ENCODE peak calls at places on chromosomes 12 and 14, in six cellular contexts. W, Z, K, S, Q and A are unnamed samples.
A peak's percentile ranks its signal among the peaks of the same experiment; 100 is the strongest.

GRCh38 chr12:124217508-124217981 is 77.3 kb upstream of the RFLNA start:
- DNase-seq in W (no peak), Z (no peak), K (no peak), S (no peak), Q (no peak), A (no peak)

GRCh38 chr12:46084666-46085631 is 94.6 kb upstream of the SCAF11 start:
- DNase-seq in W (no peak), Z (no peak), K (no peak), S (no peak), Q (no peak), A (no peak)

GRCh38 chr12:11771356-11771755 is 121.9 kb downstream of the ETV6 start:
- DNase-seq in W (no peak), Z (no peak), K (no peak), S (no peak), Q (no peak), A (no peak)

GRCh38 chr12:27274706-27275105 is 30.6 kb downstream of the STK38L start:
- DNase-seq in W (no peak), Z (no peak), K (no peak), S (no peak), Q (no peak), A (no peak)

GRCh38 chr12:60059180-60059579 is 463.4 kb downstream of the SLC16A7 start:
- DNase-seq in W (no peak), Z (no peak), K (no peak), S (no peak), Q (no peak), A (no peak)

GRCh38 chr14:83491091-83491490 is 1957.4 kb upstream of the SEL1L start:
- DNase-seq in W (no peak), Z (no peak), K (no peak), S (no peak), Q (no peak), A (no peak)

GRCh38 chr14:51581017-51581881 is 70.5 kb upstream of the FRMD6 start:
- DNase-seq in W (no peak), Z (no peak), K (no peak), S (no peak), Q (no peak), A (no peak)

GRCh38 chr12:30257614-30258013 is 438.1 kb downstream of the IPO8 start:
- DNase-seq in W (no peak), Z (no peak), K (no peak), S (no peak), Q (no peak), A (no peak)

GRCh38 chr14:49405291-49405690 is 180.9 kb downstream of the RPS29 start:
- DNase-seq in W (no peak), Z (no peak), K (no peak), S (no peak), Q (no peak), A (no peak)

GRCh38 chr12:31989571-31989970 is 30.4 kb downstream of the RESF1 start:
- DNase-seq in W (no peak), Z (no peak), K (no peak), S (no peak), Q (no peak), A (no peak)

GRCh38 chr14:78764240-78764639 is 594.1 kb downstream of the NRXN3 start:
- DNase-seq in W (no peak), Z (no peak), K (no peak), S (no peak), Q (no peak), A (no peak)

GRCh38 chr14:72503271-72503670 is 390.6 kb downstream of the DPF3 start:
- DNase-seq in W (no peak), Z (no peak), K (no peak), S (no peak), Q (no peak), A (no peak)

GRCh38 chr12:3416670-3417069 is 74.3 kb upstream of the PRMT8 start:
- DNase-seq in W (no peak), Z (no peak), K (no peak), S (no peak), Q (no peak), A (no peak)

GRCh38 chr12:91954326-91954725 is 191.3 kb downstream of the BTG1 start:
- DNase-seq in W (no peak), Z (no peak), K (no peak), S (no peak), Q (no peak), A (no peak)

DNA sequence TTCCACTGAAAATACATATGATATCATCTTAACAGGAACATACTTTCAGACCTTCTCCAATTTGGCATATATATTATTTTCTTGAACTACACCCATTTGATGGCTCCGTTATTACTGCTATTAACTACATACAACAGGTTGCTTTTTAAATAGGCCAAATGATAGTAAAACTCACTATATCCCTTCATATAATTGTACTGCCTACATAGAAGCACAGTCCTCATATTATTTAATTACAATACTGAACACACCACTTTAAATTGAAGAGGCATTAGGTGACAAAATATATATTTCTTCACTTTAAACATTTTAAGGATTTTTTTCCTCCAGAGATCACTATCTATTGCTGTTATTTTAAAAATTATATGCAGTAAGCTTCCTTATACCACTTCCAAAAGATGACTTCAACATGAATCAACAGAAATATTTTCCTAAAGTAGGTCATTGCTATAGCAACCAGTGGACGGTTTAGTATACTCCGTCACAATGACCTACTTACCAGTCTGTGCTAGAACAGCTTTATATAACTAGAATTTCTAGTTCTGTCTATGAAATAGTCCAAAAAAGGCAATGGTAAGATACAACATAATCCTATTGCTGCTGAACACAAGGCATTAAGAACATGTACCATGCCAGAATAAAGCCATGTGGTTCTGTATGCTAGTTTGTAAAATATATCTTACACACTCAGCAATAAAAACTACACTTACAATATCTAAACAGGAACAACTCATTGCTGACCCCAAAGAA is 40.5 kb upstream of the MTERF2 start:
- DNase-seq in W (peak; percentile 30), Z (no peak), K (peak; percentile 60), S (no peak), Q (no peak), A (no peak)
- TF ChIP-seq POLR2A in W (no peak), Z (no peak), K (no peak), S (no peak), Q (no peak), A (no peak)

GRCh38 chr12:28343687-28344086 is 153.4 kb downstream of the CCDC91 start:
- DNase-seq in W (no peak), Z (no peak), K (no peak), S (no peak), Q (no peak), A (no peak)

DNA sequence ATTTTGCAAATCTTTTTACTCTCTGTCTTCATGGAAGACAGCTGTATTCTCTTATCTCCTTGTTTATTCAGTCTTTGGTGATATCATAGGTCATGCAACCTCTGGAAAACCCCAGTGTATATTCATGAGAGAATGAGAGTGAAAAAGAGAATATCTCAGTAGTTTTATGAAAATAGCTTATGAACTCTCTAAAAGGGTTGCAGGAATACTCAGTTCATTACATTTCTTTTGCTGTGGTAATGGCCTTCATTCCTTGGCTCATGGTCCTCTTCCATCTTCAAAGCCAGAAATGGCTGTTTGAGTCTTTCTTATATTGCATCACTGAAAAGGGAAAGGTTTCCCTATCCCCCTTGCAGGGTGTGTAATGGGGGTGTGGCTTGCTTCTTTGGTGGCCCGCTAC is 150.0 kb downstream of the CCDC91 start:
- DNase-seq in W (no peak), Z (no peak), K (no peak), S (no peak), Q (no peak), A (no peak)
- TF ChIP-seq POLR2A in W (no peak), Z (no peak), K (no peak), S (no peak), Q (no peak), A (no peak)

GRCh38 chr14:90396342-90397339 is at the start of gene CALM1:
- DNase-seq in W (peak; percentile 95), Z (peak; percentile 99), K (peak; percentile 81), S (peak; percentile 97), Q (peak; percentile 95), A (peak; percentile 98)

GRCh38 chr14:90398841-90399540 is 2.2 kb downstream of the CALM1 start:
- DNase-seq in W (no peak), Z (no peak), K (no peak), S (no peak), Q (no peak), A (no peak)

GRCh38 chr14:90398315-90398811 is 1.5 kb downstream of the CALM1 start:
- DNase-seq in W (peak; percentile 45), Z (peak; percentile 92), K (no peak), S (peak; percentile 81), Q (peak; percentile 64), A (peak; percentile 69)

GRCh38 chr14:90399541-90400444 is 3.0 kb downstream of the CALM1 start:
- DNase-seq in W (peak; percentile 91), Z (peak; percentile 97), K (peak; percentile 98), S (peak; percentile 97), Q (peak; percentile 93), A (peak; percentile 94)

DNA sequence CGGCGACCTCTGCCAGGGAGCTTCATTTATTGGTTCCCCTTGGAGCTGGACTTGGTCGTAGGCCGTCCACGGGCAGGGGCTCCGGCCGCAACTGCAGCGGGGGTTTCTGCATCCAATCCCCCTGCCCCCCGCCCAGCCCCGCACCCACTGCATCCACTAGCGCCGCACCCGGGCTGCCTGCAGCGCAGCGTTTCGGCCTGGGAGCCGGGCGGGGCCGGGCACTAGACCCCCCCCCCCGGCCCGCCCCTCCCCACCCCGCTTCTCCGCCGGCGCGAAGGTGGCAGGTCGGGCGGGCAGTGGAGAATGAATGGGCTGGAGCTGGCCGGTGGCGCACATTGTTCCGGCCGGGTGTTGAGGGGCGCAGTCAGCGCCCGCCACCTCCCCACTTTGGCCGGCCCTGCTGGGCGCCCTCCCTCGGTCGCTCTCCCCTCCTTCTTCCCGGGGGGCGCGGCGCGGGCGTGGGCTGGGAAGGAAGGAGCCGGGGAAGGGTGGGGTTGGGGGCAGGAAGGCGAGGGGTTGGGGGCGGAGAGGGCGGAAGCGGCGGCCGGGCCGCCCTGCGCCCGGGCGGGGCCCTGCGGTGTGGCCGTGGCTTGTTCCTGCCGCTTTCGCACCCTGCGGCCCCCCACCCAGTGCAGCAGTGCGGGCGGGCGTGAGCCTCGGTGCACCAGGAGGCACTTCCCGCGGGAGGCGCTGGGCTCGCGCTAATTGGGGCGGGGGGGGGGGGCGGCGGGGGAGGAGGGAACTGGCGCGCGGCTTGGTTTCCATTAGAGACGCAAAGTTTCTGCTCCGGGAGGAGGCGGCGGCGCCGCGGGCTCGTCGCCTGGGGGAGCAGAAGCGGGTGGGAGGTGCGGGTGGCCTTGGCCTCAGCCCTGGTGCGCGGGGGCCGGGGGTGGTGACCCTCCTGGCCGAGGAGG is 829 bp downstream of the CALM1 start:
- DNase-seq in W (peak; percentile 64), Z (peak; percentile 92), K (peak; percentile 68), S (peak; percentile 81), Q (peak; percentile 86), A (peak; percentile 75)
- TF ChIP-seq POLR2A in W (no peak), Z (no peak), K (peak; percentile 9), S (no peak), Q (no peak), A (no peak)

DNA sequence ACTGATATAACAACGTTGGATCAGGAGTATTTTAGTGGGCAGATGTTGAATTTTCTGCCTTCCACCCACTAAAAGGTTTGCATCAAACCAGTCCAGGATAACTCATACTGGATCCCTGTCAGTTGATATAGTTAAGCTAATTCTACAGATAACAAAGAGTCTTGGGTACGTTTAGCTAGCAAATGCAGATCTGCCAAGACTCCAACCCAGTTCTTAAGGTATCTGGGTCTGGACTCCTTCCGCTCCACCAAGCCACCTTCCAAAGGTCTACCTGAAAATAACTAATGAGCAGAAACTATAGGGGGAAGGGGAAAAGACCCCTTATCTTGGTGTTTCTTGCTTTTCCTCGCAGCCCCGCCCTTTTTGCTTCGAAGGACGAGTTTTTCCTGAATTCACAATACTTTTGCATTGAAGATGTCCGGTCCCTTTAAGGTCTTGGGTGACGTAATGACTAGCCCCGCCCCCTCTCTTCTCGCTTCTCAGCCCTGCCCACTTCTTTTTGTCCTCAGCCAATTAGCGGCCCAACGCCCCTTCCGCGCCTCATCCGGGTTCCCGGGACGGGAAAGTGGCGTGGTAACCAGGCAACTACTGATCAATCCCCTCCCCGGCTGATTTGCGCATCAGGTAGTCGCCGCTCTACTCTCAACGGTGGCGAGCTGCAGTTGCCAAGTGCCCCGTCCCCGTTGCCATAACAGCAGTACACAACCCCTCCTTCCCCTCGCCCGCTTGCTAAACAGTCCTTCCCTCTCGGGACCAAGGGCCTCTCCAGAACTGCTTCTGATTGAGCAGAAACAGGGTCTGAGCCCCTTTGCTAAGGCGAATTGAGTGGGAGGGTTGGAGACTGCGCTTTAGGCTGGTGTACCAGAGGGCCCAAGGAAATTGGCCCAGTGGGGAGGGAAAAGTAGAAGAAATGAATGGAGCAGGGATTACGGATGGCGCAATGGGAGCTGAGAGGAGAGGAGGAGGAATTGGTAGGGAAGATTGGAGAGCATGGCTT is at the start of gene LRRC23:
- DNase-seq in W (peak; percentile 99), Z (peak; percentile 100), K (peak; percentile 98), S (peak; percentile 99), Q (peak; percentile 97), A (peak; percentile 96)
- TF ChIP-seq POLR2A in W (peak; percentile 95), Z (no peak), K (peak; percentile 71), S (peak; percentile 51), Q (peak; percentile 61), A (peak; percentile 71)